ENCODE peak calls at places on chromosomes 4 and X, in eight cellular contexts. One of them, this sample, is unnamed.

GRCh38 chrX:108090474-108091265 is 672 bp downstream of the PSMD10 start:
- DNase-seq in MV-4-11: no peak
- DNase-seq in HEK293T: no peak
- DNase-seq in stimulated activated CD4-positive, alpha-beta T cell treated with anti-CD3 and anti-CD28 coated beads, Interleukin-4, amount 100 ng/mL, for 24 hours: no peak
- DNase-seq in activated T-cell treated with anti-CD3 and anti-CD28 coated beads for 1 hour: no peak
- DNase-seq in endothelial cell: no peak
- DNase-seq in dermis microvascular lymphatic vessel endothelial cell: peak
- DNase-seq in fibroblast of mammary gland: peak
- DNase-seq in this sample: no peak

GRCh38 chr4:82423245-82424054 is 6.8 kb downstream of the HNRNPDL start:
- DNase-seq in MV-4-11: no peak
- DNase-seq in HEK293T: no peak
- DNase-seq in stimulated activated CD4-positive, alpha-beta T cell treated with anti-CD3 and anti-CD28 coated beads, Interleukin-4, amount 100 ng/mL, for 24 hours: no peak
- DNase-seq in activated T-cell treated with anti-CD3 and anti-CD28 coated beads for 1 hour: no peak
- DNase-seq in endothelial cell: no peak
- DNase-seq in dermis microvascular lymphatic vessel endothelial cell: no peak
- DNase-seq in fibroblast of mammary gland: peak
- DNase-seq in this sample: no peak

GRCh38 chrX:15465896-15466651 is 27.1 kb downstream of the PIR start:
- DNase-seq in MV-4-11: no peak
- DNase-seq in HEK293T: no peak
- DNase-seq in stimulated activated CD4-positive, alpha-beta T cell treated with anti-CD3 and anti-CD28 coated beads, Interleukin-4, amount 100 ng/mL, for 24 hours: no peak
- DNase-seq in activated T-cell treated with anti-CD3 and anti-CD28 coated beads for 1 hour: no peak
- DNase-seq in endothelial cell: peak
- DNase-seq in dermis microvascular lymphatic vessel endothelial cell: no peak
- DNase-seq in fibroblast of mammary gland: peak
- DNase-seq in this sample: no peak

GRCh38 chr4:156377036-156377700 is 423.5 kb upstream of the CTSO start:
- DNase-seq in MV-4-11: peak
- DNase-seq in HEK293T: no peak
- DNase-seq in stimulated activated CD4-positive, alpha-beta T cell treated with anti-CD3 and anti-CD28 coated beads, Interleukin-4, amount 100 ng/mL, for 24 hours: no peak
- DNase-seq in activated T-cell treated with anti-CD3 and anti-CD28 coated beads for 1 hour: no peak
- DNase-seq in endothelial cell: no peak
- DNase-seq in dermis microvascular lymphatic vessel endothelial cell: no peak
- DNase-seq in fibroblast of mammary gland: peak
- DNase-seq in this sample: no peak

GRCh38 chrX:8731579-8732395 is at the start of gene ANOS1:
- DNase-seq in MV-4-11: no peak
- DNase-seq in HEK293T: no peak
- DNase-seq in stimulated activated CD4-positive, alpha-beta T cell treated with anti-CD3 and anti-CD28 coated beads, Interleukin-4, amount 100 ng/mL, for 24 hours: no peak
- DNase-seq in activated T-cell treated with anti-CD3 and anti-CD28 coated beads for 1 hour: no peak
- DNase-seq in endothelial cell: peak
- DNase-seq in dermis microvascular lymphatic vessel endothelial cell: peak
- DNase-seq in fibroblast of mammary gland: no peak
- DNase-seq in this sample: peak

GRCh38 chrX:147899715-147900114 is 12.0 kb upstream of the FMR1 start:
- DNase-seq in MV-4-11: no peak
- DNase-seq in HEK293T: no peak
- DNase-seq in stimulated activated CD4-positive, alpha-beta T cell treated with anti-CD3 and anti-CD28 coated beads, Interleukin-4, amount 100 ng/mL, for 24 hours: no peak
- DNase-seq in activated T-cell treated with anti-CD3 and anti-CD28 coated beads for 1 hour: no peak
- DNase-seq in endothelial cell: no peak
- DNase-seq in dermis microvascular lymphatic vessel endothelial cell: no peak
- DNase-seq in fibroblast of mammary gland: no peak
- DNase-seq in this sample: no peak

GRCh38 chrX:3169421-3169820 is 128.2 kb downstream of the ARSF start:
- DNase-seq in MV-4-11: no peak
- DNase-seq in HEK293T: no peak
- DNase-seq in stimulated activated CD4-positive, alpha-beta T cell treated with anti-CD3 and anti-CD28 coated beads, Interleukin-4, amount 100 ng/mL, for 24 hours: no peak
- DNase-seq in activated T-cell treated with anti-CD3 and anti-CD28 coated beads for 1 hour: no peak
- DNase-seq in endothelial cell: no peak
- DNase-seq in dermis microvascular lymphatic vessel endothelial cell: no peak
- DNase-seq in fibroblast of mammary gland: no peak
- DNase-seq in this sample: no peak

GRCh38 chr4:128608006-128608405 is 201.5 kb upstream of the JADE1 start:
- DNase-seq in MV-4-11: no peak
- DNase-seq in HEK293T: no peak
- DNase-seq in stimulated activated CD4-positive, alpha-beta T cell treated with anti-CD3 and anti-CD28 coated beads, Interleukin-4, amount 100 ng/mL, for 24 hours: no peak
- DNase-seq in activated T-cell treated with anti-CD3 and anti-CD28 coated beads for 1 hour: no peak
- DNase-seq in endothelial cell: no peak
- DNase-seq in dermis microvascular lymphatic vessel endothelial cell: no peak
- DNase-seq in fibroblast of mammary gland: no peak
- DNase-seq in this sample: no peak

GRCh38 chr4:126807132-126807531 is 825.6 kb upstream of the INTU start:
- DNase-seq in MV-4-11: no peak
- DNase-seq in HEK293T: no peak
- DNase-seq in stimulated activated CD4-positive, alpha-beta T cell treated with anti-CD3 and anti-CD28 coated beads, Interleukin-4, amount 100 ng/mL, for 24 hours: no peak
- DNase-seq in activated T-cell treated with anti-CD3 and anti-CD28 coated beads for 1 hour: no peak
- DNase-seq in endothelial cell: no peak
- DNase-seq in dermis microvascular lymphatic vessel endothelial cell: no peak
- DNase-seq in fibroblast of mammary gland: no peak
- DNase-seq in this sample: no peak

GRCh38 chr4:105551968-105552746 is at the start of gene ARHGEF38:
- DNase-seq in MV-4-11: no peak
- DNase-seq in HEK293T: no peak
- DNase-seq in stimulated activated CD4-positive, alpha-beta T cell treated with anti-CD3 and anti-CD28 coated beads, Interleukin-4, amount 100 ng/mL, for 24 hours: no peak
- DNase-seq in activated T-cell treated with anti-CD3 and anti-CD28 coated beads for 1 hour: no peak
- DNase-seq in endothelial cell: no peak
- DNase-seq in dermis microvascular lymphatic vessel endothelial cell: no peak
- DNase-seq in fibroblast of mammary gland: peak
- DNase-seq in this sample: no peak

GRCh38 chrX:23374291-23374690 is 39.6 kb downstream of the PTCHD1 start:
- DNase-seq in MV-4-11: no peak
- DNase-seq in HEK293T: no peak
- DNase-seq in stimulated activated CD4-positive, alpha-beta T cell treated with anti-CD3 and anti-CD28 coated beads, Interleukin-4, amount 100 ng/mL, for 24 hours: no peak
- DNase-seq in activated T-cell treated with anti-CD3 and anti-CD28 coated beads for 1 hour: no peak
- DNase-seq in endothelial cell: no peak
- DNase-seq in dermis microvascular lymphatic vessel endothelial cell: no peak
- DNase-seq in fibroblast of mammary gland: no peak
- DNase-seq in this sample: no peak

GRCh38 chrX:13085533-13085932 is 41.1 kb upstream of the FAM9C start:
- DNase-seq in MV-4-11: no peak
- DNase-seq in HEK293T: no peak
- DNase-seq in stimulated activated CD4-positive, alpha-beta T cell treated with anti-CD3 and anti-CD28 coated beads, Interleukin-4, amount 100 ng/mL, for 24 hours: peak
- DNase-seq in activated T-cell treated with anti-CD3 and anti-CD28 coated beads for 1 hour: peak
- DNase-seq in endothelial cell: no peak
- DNase-seq in dermis microvascular lymphatic vessel endothelial cell: no peak
- DNase-seq in fibroblast of mammary gland: no peak
- DNase-seq in this sample: no peak

GRCh38 chrX:70132877-70133302 is 357 bp upstream of the IGBP1 start:
- DNase-seq in MV-4-11: no peak
- DNase-seq in HEK293T: no peak
- DNase-seq in stimulated activated CD4-positive, alpha-beta T cell treated with anti-CD3 and anti-CD28 coated beads, Interleukin-4, amount 100 ng/mL, for 24 hours: no peak
- DNase-seq in activated T-cell treated with anti-CD3 and anti-CD28 coated beads for 1 hour: no peak
- DNase-seq in endothelial cell: no peak
- DNase-seq in dermis microvascular lymphatic vessel endothelial cell: peak
- DNase-seq in fibroblast of mammary gland: no peak
- DNase-seq in this sample: no peak

GRCh38 chrX:45329217-45329616 is 128.5 kb upstream of the DIPK2B start:
- DNase-seq in MV-4-11: no peak
- DNase-seq in HEK293T: no peak
- DNase-seq in stimulated activated CD4-positive, alpha-beta T cell treated with anti-CD3 and anti-CD28 coated beads, Interleukin-4, amount 100 ng/mL, for 24 hours: no peak
- DNase-seq in activated T-cell treated with anti-CD3 and anti-CD28 coated beads for 1 hour: no peak
- DNase-seq in endothelial cell: no peak
- DNase-seq in dermis microvascular lymphatic vessel endothelial cell: no peak
- DNase-seq in fibroblast of mammary gland: no peak
- DNase-seq in this sample: no peak

GRCh38 chrX:56947695-56948094 is 47.6 kb downstream of the SPIN3 start:
- DNase-seq in MV-4-11: no peak
- DNase-seq in HEK293T: no peak
- DNase-seq in stimulated activated CD4-positive, alpha-beta T cell treated with anti-CD3 and anti-CD28 coated beads, Interleukin-4, amount 100 ng/mL, for 24 hours: no peak
- DNase-seq in activated T-cell treated with anti-CD3 and anti-CD28 coated beads for 1 hour: no peak
- DNase-seq in endothelial cell: no peak
- DNase-seq in dermis microvascular lymphatic vessel endothelial cell: no peak
- DNase-seq in fibroblast of mammary gland: peak
- DNase-seq in this sample: no peak

GRCh38 chrX:18194688-18195087 is 26.0 kb downstream of the BEND2 start:
- DNase-seq in MV-4-11: no peak
- DNase-seq in HEK293T: no peak
- DNase-seq in stimulated activated CD4-positive, alpha-beta T cell treated with anti-CD3 and anti-CD28 coated beads, Interleukin-4, amount 100 ng/mL, for 24 hours: no peak
- DNase-seq in activated T-cell treated with anti-CD3 and anti-CD28 coated beads for 1 hour: no peak
- DNase-seq in endothelial cell: no peak
- DNase-seq in dermis microvascular lymphatic vessel endothelial cell: no peak
- DNase-seq in fibroblast of mammary gland: no peak
- DNase-seq in this sample: no peak

GRCh38 chr4:24262084-24262483 is 322.3 kb downstream of the DHX15 start:
- DNase-seq in MV-4-11: no peak
- DNase-seq in HEK293T: no peak
- DNase-seq in stimulated activated CD4-positive, alpha-beta T cell treated with anti-CD3 and anti-CD28 coated beads, Interleukin-4, amount 100 ng/mL, for 24 hours: no peak
- DNase-seq in activated T-cell treated with anti-CD3 and anti-CD28 coated beads for 1 hour: no peak
- DNase-seq in endothelial cell: no peak
- DNase-seq in dermis microvascular lymphatic vessel endothelial cell: no peak
- DNase-seq in fibroblast of mammary gland: no peak
- DNase-seq in this sample: no peak

GRCh38 chr4:1200425-1201035 is 28.1 kb upstream of the SPON2 start:
- DNase-seq in MV-4-11: peak
- DNase-seq in HEK293T: no peak
- DNase-seq in stimulated activated CD4-positive, alpha-beta T cell treated with anti-CD3 and anti-CD28 coated beads, Interleukin-4, amount 100 ng/mL, for 24 hours: no peak
- DNase-seq in activated T-cell treated with anti-CD3 and anti-CD28 coated beads for 1 hour: no peak
- DNase-seq in endothelial cell: no peak
- DNase-seq in dermis microvascular lymphatic vessel endothelial cell: peak
- DNase-seq in fibroblast of mammary gland: peak
- DNase-seq in this sample: no peak

GRCh38 chrX:10171291-10171690 is 14.5 kb downstream of the CLCN4 start:
- DNase-seq in MV-4-11: peak
- DNase-seq in HEK293T: no peak
- DNase-seq in stimulated activated CD4-positive, alpha-beta T cell treated with anti-CD3 and anti-CD28 coated beads, Interleukin-4, amount 100 ng/mL, for 24 hours: no peak
- DNase-seq in activated T-cell treated with anti-CD3 and anti-CD28 coated beads for 1 hour: no peak
- DNase-seq in endothelial cell: no peak
- DNase-seq in dermis microvascular lymphatic vessel endothelial cell: no peak
- DNase-seq in fibroblast of mammary gland: no peak
- DNase-seq in this sample: no peak

GRCh38 chr4:77443941-77444340 is 161.7 kb upstream of the CXCL13 start:
- DNase-seq in MV-4-11: no peak
- DNase-seq in HEK293T: no peak
- DNase-seq in stimulated activated CD4-positive, alpha-beta T cell treated with anti-CD3 and anti-CD28 coated beads, Interleukin-4, amount 100 ng/mL, for 24 hours: no peak
- DNase-seq in activated T-cell treated with anti-CD3 and anti-CD28 coated beads for 1 hour: no peak
- DNase-seq in endothelial cell: no peak
- DNase-seq in dermis microvascular lymphatic vessel endothelial cell: no peak
- DNase-seq in fibroblast of mammary gland: peak
- DNase-seq in this sample: no peak

GRCh38 chrX:18101087-18101486 is 119.6 kb downstream of the BEND2 start:
- DNase-seq in MV-4-11: no peak
- DNase-seq in HEK293T: no peak
- DNase-seq in stimulated activated CD4-positive, alpha-beta T cell treated with anti-CD3 and anti-CD28 coated beads, Interleukin-4, amount 100 ng/mL, for 24 hours: no peak
- DNase-seq in activated T-cell treated with anti-CD3 and anti-CD28 coated beads for 1 hour: no peak
- DNase-seq in endothelial cell: no peak
- DNase-seq in dermis microvascular lymphatic vessel endothelial cell: no peak
- DNase-seq in fibroblast of mammary gland: no peak
- DNase-seq in this sample: no peak

GRCh38 chrX:103310592-103311400 is at the start of gene BEX2:
- DNase-seq in MV-4-11: no peak
- DNase-seq in HEK293T: peak
- DNase-seq in stimulated activated CD4-positive, alpha-beta T cell treated with anti-CD3 and anti-CD28 coated beads, Interleukin-4, amount 100 ng/mL, for 24 hours: peak
- DNase-seq in activated T-cell treated with anti-CD3 and anti-CD28 coated beads for 1 hour: peak
- DNase-seq in endothelial cell: peak
- DNase-seq in dermis microvascular lymphatic vessel endothelial cell: peak
- DNase-seq in fibroblast of mammary gland: peak
- DNase-seq in this sample: peak

GRCh38 chr4:1244978-1245471 is 3.9 kb downstream of the CTBP1 start:
- DNase-seq in MV-4-11: no peak
- DNase-seq in HEK293T: no peak
- DNase-seq in stimulated activated CD4-positive, alpha-beta T cell treated with anti-CD3 and anti-CD28 coated beads, Interleukin-4, amount 100 ng/mL, for 24 hours: no peak
- DNase-seq in activated T-cell treated with anti-CD3 and anti-CD28 coated beads for 1 hour: no peak
- DNase-seq in endothelial cell: no peak
- DNase-seq in dermis microvascular lymphatic vessel endothelial cell: no peak
- DNase-seq in fibroblast of mammary gland: no peak
- DNase-seq in this sample: no peak

GRCh38 chrX:13506574-13506973 is 62.8 kb upstream of the EGFL6 start:
- DNase-seq in MV-4-11: peak
- DNase-seq in HEK293T: peak
- DNase-seq in stimulated activated CD4-positive, alpha-beta T cell treated with anti-CD3 and anti-CD28 coated beads, Interleukin-4, amount 100 ng/mL, for 24 hours: peak
- DNase-seq in activated T-cell treated with anti-CD3 and anti-CD28 coated beads for 1 hour: peak
- DNase-seq in endothelial cell: peak
- DNase-seq in dermis microvascular lymphatic vessel endothelial cell: peak
- DNase-seq in fibroblast of mammary gland: peak
- DNase-seq in this sample: peak

GRCh38 chr4:83022724-83023427 is 12.1 kb upstream of the COPS4 start:
- DNase-seq in MV-4-11: peak
- DNase-seq in HEK293T: no peak
- DNase-seq in stimulated activated CD4-positive, alpha-beta T cell treated with anti-CD3 and anti-CD28 coated beads, Interleukin-4, amount 100 ng/mL, for 24 hours: no peak
- DNase-seq in activated T-cell treated with anti-CD3 and anti-CD28 coated beads for 1 hour: no peak
- DNase-seq in endothelial cell: no peak
- DNase-seq in dermis microvascular lymphatic vessel endothelial cell: peak
- DNase-seq in fibroblast of mammary gland: peak
- DNase-seq in this sample: no peak

GRCh38 chr4:601612-602558 is 23.5 kb upstream of the PDE6B start:
- DNase-seq in MV-4-11: peak
- DNase-seq in HEK293T: no peak
- DNase-seq in stimulated activated CD4-positive, alpha-beta T cell treated with anti-CD3 and anti-CD28 coated beads, Interleukin-4, amount 100 ng/mL, for 24 hours: no peak
- DNase-seq in activated T-cell treated with anti-CD3 and anti-CD28 coated beads for 1 hour: no peak
- DNase-seq in endothelial cell: no peak
- DNase-seq in dermis microvascular lymphatic vessel endothelial cell: no peak
- DNase-seq in fibroblast of mammary gland: no peak
- DNase-seq in this sample: no peak

GRCh38 chr4:47612116-47613023 is 127.3 kb downstream of the ATP10D start:
- DNase-seq in MV-4-11: no peak
- DNase-seq in HEK293T: no peak
- DNase-seq in stimulated activated CD4-positive, alpha-beta T cell treated with anti-CD3 and anti-CD28 coated beads, Interleukin-4, amount 100 ng/mL, for 24 hours: no peak
- DNase-seq in activated T-cell treated with anti-CD3 and anti-CD28 coated beads for 1 hour: no peak
- DNase-seq in endothelial cell: no peak
- DNase-seq in dermis microvascular lymphatic vessel endothelial cell: peak
- DNase-seq in fibroblast of mammary gland: peak
- DNase-seq in this sample: no peak

GRCh38 chr4:148415500-148415899 is 26.7 kb downstream of the NR3C2 start:
- DNase-seq in MV-4-11: no peak
- DNase-seq in HEK293T: peak
- DNase-seq in stimulated activated CD4-positive, alpha-beta T cell treated with anti-CD3 and anti-CD28 coated beads, Interleukin-4, amount 100 ng/mL, for 24 hours: no peak
- DNase-seq in activated T-cell treated with anti-CD3 and anti-CD28 coated beads for 1 hour: no peak
- DNase-seq in endothelial cell: no peak
- DNase-seq in dermis microvascular lymphatic vessel endothelial cell: peak
- DNase-seq in fibroblast of mammary gland: peak
- DNase-seq in this sample: no peak

GRCh38 chr4:122606364-122607043 is 14.4 kb downstream of the IL21 start:
- DNase-seq in MV-4-11: no peak
- DNase-seq in HEK293T: no peak
- DNase-seq in stimulated activated CD4-positive, alpha-beta T cell treated with anti-CD3 and anti-CD28 coated beads, Interleukin-4, amount 100 ng/mL, for 24 hours: no peak
- DNase-seq in activated T-cell treated with anti-CD3 and anti-CD28 coated beads for 1 hour: no peak
- DNase-seq in endothelial cell: no peak
- DNase-seq in dermis microvascular lymphatic vessel endothelial cell: no peak
- DNase-seq in fibroblast of mammary gland: no peak
- DNase-seq in this sample: no peak

GRCh38 chrX:1945879-1946278 is 331.0 kb downstream of the ASMT start:
- DNase-seq in MV-4-11: no peak
- DNase-seq in HEK293T: no peak
- DNase-seq in stimulated activated CD4-positive, alpha-beta T cell treated with anti-CD3 and anti-CD28 coated beads, Interleukin-4, amount 100 ng/mL, for 24 hours: no peak
- DNase-seq in activated T-cell treated with anti-CD3 and anti-CD28 coated beads for 1 hour: no peak
- DNase-seq in endothelial cell: no peak
- DNase-seq in dermis microvascular lymphatic vessel endothelial cell: no peak
- DNase-seq in fibroblast of mammary gland: no peak
- DNase-seq in this sample: no peak

This sample was measured in glutamatergic neuron.